ENCODE peak calls at places on chromosome 22, in eight cellular contexts. U, F, I, E, Z, A, O and W are unnamed samples.

GRCh38 chr22:43883012-43883661 is 8.7 kb downstream of the PNPLA5 start:
- DNase-seq in I (no peak), F (peak; percentile 28), U (peak; percentile 79), Z (peak; percentile 72), O (no peak), E (peak; percentile 41), A (no peak), W (peak; percentile 60)

GRCh38 chr22:50399751-50400331 is 56.7 kb downstream of the PPP6R2 start:
- DNase-seq in U (peak; percentile 19), Z (no peak), O (peak; percentile 46), I (peak; percentile 42), F (peak; percentile 29), E (peak; percentile 19), A (no peak), W (peak; percentile 31)

GRCh38 chr22:50153056-50153755 is 17.3 kb upstream of the PANX2 start:
- DNase-seq in I (no peak), U (no peak), O (no peak), F (no peak), Z (no peak), A (no peak), E (no peak), W (no peak)

GRCh38 chr22:32591620-32592019 is 117.0 kb downstream of the FBXO7 start:
- DNase-seq in E (no peak), O (no peak), F (no peak), Z (no peak), U (no peak), A (no peak), I (no peak), W (no peak)

GRCh38 chr22:17117890-17118289 is 3.3 kb downstream of the TMEM121B start:
- DNase-seq in E (no peak), O (no peak), I (no peak), A (no peak), U (no peak), Z (no peak), F (peak; percentile 32), W (no peak)

GRCh38 chr22:42074153-42074750 is at the start of gene PHETA2:
- DNase-seq in F (no peak), O (peak; percentile 55), U (no peak), A (no peak), I (no peak), E (peak; percentile 51), Z (no peak), W (peak; percentile 70)

GRCh38 chr22:24977370-24978230 is 25.1 kb downstream of the KIAA1671 start:
- DNase-seq in U (no peak), A (no peak), F (no peak), I (no peak), E (no peak), O (peak; percentile 43), Z (no peak), W (no peak)

GRCh38 chr22:50208939-50209892 is 8.4 kb downstream of the SELENOO start:
- DNase-seq in U (no peak), I (no peak), E (no peak), A (no peak), Z (no peak), O (no peak), F (no peak), W (no peak)

GRCh38 chr22:47168441-47168840 is 406.0 kb downstream of the TBC1D22A start:
- DNase-seq in U (no peak), Z (no peak), A (no peak), E (no peak), F (no peak), I (no peak), O (peak; percentile 4), W (no peak)

GRCh38 chr22:33350391-33350955 is 292.3 kb upstream of the SYN3 start:
- DNase-seq in F (no peak), U (no peak), Z (no peak), O (no peak), I (no peak), E (no peak), A (no peak), W (no peak)

GRCh38 chr22:49228431-49229037 is 599.1 kb downstream of the BRD1 start:
- DNase-seq in O (no peak), Z (no peak), F (no peak), A (no peak), I (peak; percentile 15), U (no peak), E (no peak), W (no peak)

GRCh38 chr22:50184004-50184461 is 1.7 kb upstream of the TRABD start:
- DNase-seq in E (no peak), F (no peak), Z (no peak), A (no peak), U (peak; percentile 48), I (peak; percentile 83), O (peak; percentile 74), W (no peak)

GRCh38 chr22:33524511-33525270 is 395.6 kb downstream of the LARGE1 start:
- DNase-seq in Z (no peak), E (no peak), A (no peak), O (no peak), F (no peak), I (no peak), U (no peak), W (no peak)

GRCh38 chr22:22709719-22710445 is 65.5 kb downstream of the GGTLC2 start:
- DNase-seq in A (no peak), E (no peak), O (no peak), I (no peak), Z (no peak), U (no peak), F (no peak), W (no peak)

GRCh38 chr22:41557401-41558240 is 3.2 kb upstream of the CSDC2 start:
- DNase-seq in E (peak; percentile 10), O (peak; percentile 50), F (no peak), Z (no peak), U (peak; percentile 85), I (peak; percentile 81), A (no peak), W (no peak)

GRCh38 chr22:19556963-19557545 is 32.8 kb upstream of the CLDN5 start:
- DNase-seq in U (no peak), A (no peak), I (no peak), Z (no peak), F (no peak), E (no peak), O (no peak), W (no peak)

GRCh38 chr22:17057959-17058814 is 26.6 kb upstream of the IL17RA start:
- DNase-seq in E (peak; percentile 26), O (peak; percentile 40), A (no peak), U (peak; percentile 65), F (peak; percentile 49), Z (peak; percentile 67), I (peak; percentile 67), W (peak; percentile 34)

GRCh38 chr22:40328551-40328950 is 17.7 kb upstream of the ADSL start:
- DNase-seq in E (no peak), O (no peak), F (no peak), Z (no peak), A (no peak), U (no peak), I (no peak), W (no peak)

GRCh38 chr22:28896611-28897010 is 13.2 kb downstream of the ZNRF3 start:
- DNase-seq in I (no peak), F (peak; percentile 25), E (no peak), U (no peak), A (no peak), Z (no peak), O (no peak), W (no peak)

GRCh38 chr22:47850644-47851151 is 1088.2 kb downstream of the TBC1D22A start:
- DNase-seq in E (no peak), A (no peak), F (no peak), U (no peak), I (peak; percentile 27), Z (no peak), O (no peak), W (no peak)

GRCh38 chr22:49214976-49215375 is 612.7 kb downstream of the BRD1 start:
- DNase-seq in Z (no peak), O (no peak), I (no peak), U (no peak), F (no peak), E (no peak), A (no peak), W (no peak)

GRCh38 chr22:27874185-27874584 is 44.9 kb downstream of the PITPNB start:
- DNase-seq in I (no peak), E (no peak), O (no peak), Z (no peak), A (no peak), F (no peak), U (no peak), W (no peak)

GRCh38 chr22:23068832-23069385 is 1.4 kb upstream of the GNAZ start:
- DNase-seq in F (no peak), I (no peak), U (no peak), Z (no peak), O (no peak), E (no peak), A (no peak), W (no peak)

GRCh38 chr22:49415219-49415951 is 412.3 kb downstream of the BRD1 start:
- DNase-seq in O (no peak), Z (no peak), I (no peak), U (no peak), F (no peak), A (no peak), E (no peak), W (no peak)

GRCh38 chr22:36286096-36286957 is 33.4 kb downstream of the APOL1 start:
- DNase-seq in F (peak; percentile 15), U (peak; percentile 53), E (peak; percentile 71), O (peak; percentile 83), A (no peak), I (peak; percentile 63), Z (peak; percentile 59), W (peak; percentile 73)

GRCh38 chr22:17205432-17205831 is 13.8 kb downstream of the ADA2 start:
- DNase-seq in A (no peak), E (no peak), Z (no peak), I (no peak), U (no peak), O (no peak), F (no peak), W (no peak)

GRCh38 chr22:29481265-29482000 is 1.4 kb downstream of the NEFH start:
- DNase-seq in O (peak; percentile 27), A (no peak), F (no peak), I (no peak), Z (no peak), U (no peak), E (no peak), W (no peak)

GRCh38 chr22:19422440-19423301 is 8.9 kb downstream of the HIRA start:
- DNase-seq in A (no peak), Z (no peak), E (no peak), U (no peak), F (no peak), O (no peak), I (no peak), W (no peak)

GRCh38 chr22:31083923-31084810 is 3.0 kb downstream of the SMTN start:
- DNase-seq in U (peak; percentile 28), A (no peak), F (no peak), Z (no peak), I (no peak), E (no peak), O (no peak), W (no peak)

GRCh38 chr22:41302016-41302767 is 867 bp downstream of the ZC3H7B start:
- DNase-seq in A (no peak), O (no peak), I (no peak), U (no peak), F (no peak), Z (no peak), E (no peak), W (peak; percentile 10)

GRCh38 chr22:30486661-30487115 is 14.9 kb upstream of the SEC14L3 start:
- DNase-seq in I (peak; percentile 36), A (no peak), O (no peak), E (no peak), U (no peak), Z (no peak), F (no peak), W (no peak)

GRCh38 chr22:20725987-20726558 is 47.8 kb upstream of the SERPIND1 start:
- DNase-seq in I (no peak), E (no peak), Z (no peak), F (no peak), U (no peak), A (no peak), O (no peak), W (no peak)

GRCh38 chr22:45995405-45996101 is 18.6 kb upstream of the WNT7B start:
- DNase-seq in E (no peak), Z (no peak), A (no peak), I (no peak), O (peak; percentile 18), U (no peak), F (no peak), W (no peak)

GRCh38 chr22:23230348-23231068 is 50.2 kb downstream of the BCR start:
- DNase-seq in A (no peak), E (no peak), Z (no peak), U (no peak), O (no peak), I (no peak), F (no peak), W (no peak)